ENCODE peak calls at places on chromosomes 1 and 21, in four cellular contexts. A, K, Q and N are unnamed samples.

GRCh38 chr1:226638608-226639007 is 90.0 kb downstream of the STUM start:
- DNase-seq in K (no peak), Q (no peak), A (no peak), N (peak; percentile 5)

GRCh38 chr1:7230121-7230895 is 445.1 kb downstream of the CAMTA1 start:
- DNase-seq in Q (no peak), K (no peak), A (no peak), N (no peak)

GRCh38 chr1:46180082-46180616 is 3.9 kb upstream of the P3R3URF start:
- DNase-seq in A (peak; percentile 36), K (no peak), Q (peak; percentile 46), N (no peak)

GRCh38 chr1:224873645-224874369 is 55.7 kb upstream of the DNAH14 start:
- DNase-seq in Q (no peak), A (peak; percentile 37), K (no peak), N (no peak)

GRCh38 chr1:84398175-84398574 is at the start of gene DNASE2B:
- DNase-seq in Q (no peak), A (no peak), K (no peak), N (no peak)

GRCh38 chr1:10909697-10910489 is 102.6 kb upstream of the TARDBP start:
- DNase-seq in K (no peak), A (peak; percentile 28), Q (peak; percentile 73), N (no peak)

GRCh38 chr1:29123871-29124365 is at the start of gene TMEM200B:
- DNase-seq in K (no peak), A (no peak), Q (no peak), N (no peak)

GRCh38 chr1:165403835-165404482 is 41.0 kb downstream of the RXRG start:
- DNase-seq in K (peak; percentile 12), A (peak; percentile 58), Q (peak; percentile 22), N (peak; percentile 42)

GRCh38 chr1:22500476-22500875 is 48.8 kb downstream of the ZBTB40 start:
- DNase-seq in A (no peak), K (peak; percentile 35), Q (no peak), N (no peak)

GRCh38 chr21:15444118-15444960 is 285.4 kb upstream of the USP25 start:
- DNase-seq in A (peak; percentile 98), Q (no peak), K (no peak), N (no peak)

GRCh38 chr1:154807048-154807591 is 63.0 kb downstream of the KCNN3 start:
- DNase-seq in K (no peak), A (no peak), Q (peak; percentile 66), N (no peak)

GRCh38 chr1:91596474-91596873 is 95.8 kb downstream of the CDC7 start:
- DNase-seq in K (peak; percentile 44), A (no peak), Q (no peak), N (no peak)

GRCh38 chr1:30908886-30909777 is 574 bp upstream of the SDC3 start:
- DNase-seq in Q (no peak), A (no peak), K (no peak), N (no peak)

GRCh38 chr1:14881775-14882672 is 271.5 kb upstream of the TMEM51 start:
- DNase-seq in Q (peak; percentile 88), A (no peak), K (no peak), N (no peak)

GRCh38 chr1:30137001-30137400 is 586.4 kb downstream of the MATN1 start:
- DNase-seq in Q (no peak), K (no peak), A (no peak), N (no peak)

GRCh38 chr1:10522324-10522860 is 47.6 kb downstream of the PEX14 start:
- DNase-seq in A (no peak), Q (no peak), K (no peak), N (peak; percentile 13)

GRCh38 chr1:162689745-162690671 is 57.7 kb downstream of the DDR2 start:
- DNase-seq in Q (no peak), A (no peak), K (no peak), N (no peak)

GRCh38 chr1:186987065-186987464 is 158.3 kb downstream of the PLA2G4A start:
- DNase-seq in K (no peak), Q (no peak), A (no peak), N (no peak)

GRCh38 chr1:28553229-28553930 is 495 bp downstream of the TRNAU1AP start:
- DNase-seq in K (peak; percentile 34), A (no peak), Q (peak; percentile 59), N (peak; percentile 65)

GRCh38 chr1:84573481-84573966 is 716 bp downstream of the CTBS start:
- DNase-seq in A (no peak), K (peak; percentile 1), Q (peak; percentile 5), N (no peak)

GRCh38 chr1:3409737-3410434 is 44.6 kb upstream of the ARHGEF16 start:
- DNase-seq in A (peak; percentile 58), K (peak; percentile 54), Q (no peak), N (peak; percentile 77)

GRCh38 chr1:155158991-155159390 is 14.1 kb downstream of the KRTCAP2 start:
- DNase-seq in K (no peak), Q (no peak), A (no peak), N (no peak)

GRCh38 chr1:65434760-65435159 is 14.3 kb downstream of the LEPR start:
- DNase-seq in A (no peak), Q (no peak), K (no peak), N (no peak)

GRCh38 chr1:44031900-44032817 is 897 bp upstream of the SLC6A9 start:
- DNase-seq in Q (no peak), A (no peak), K (no peak), N (no peak)

GRCh38 chr1:197356723-197357533 is 88.9 kb downstream of the CRB1 start:
- DNase-seq in K (peak; percentile 38), A (peak; percentile 32), Q (peak; percentile 51), N (no peak)

GRCh38 chr1:115355069-115355468 is 17.0 kb upstream of the NGF start:
- DNase-seq in A (peak; percentile 27), Q (no peak), K (no peak), N (no peak)

GRCh38 chr1:6005276-6005917 is 13.2 kb upstream of the NPHP4 start:
- DNase-seq in K (no peak), A (no peak), Q (no peak), N (no peak)

GRCh38 chr21:31397939-31398338 is 53.9 kb upstream of the TIAM1 start:
- DNase-seq in A (no peak), K (no peak), Q (peak; percentile 81), N (no peak)

GRCh38 chr1:235417101-235417697 is 50.0 kb downstream of the TBCE start:
- DNase-seq in A (peak; percentile 60), K (peak; percentile 88), Q (peak; percentile 59), N (peak; percentile 86)

GRCh38 chr1:179775009-179775408 is 31.9 kb downstream of the FAM163A start:
- DNase-seq in A (peak; percentile 16), K (no peak), Q (no peak), N (no peak)

GRCh38 chr1:220803401-220804201 is 16.9 kb downstream of the MTARC1 start:
- DNase-seq in A (peak; percentile 25), K (peak; percentile 48), Q (peak; percentile 18), N (no peak)

GRCh38 chr1:63575340-63575826 is 17.8 kb upstream of the PGM1 start:
- DNase-seq in A (no peak), Q (peak; percentile 41), K (no peak), N (no peak)

GRCh38 chr1:37724575-37724974 is 32.3 kb downstream of the CDCA8 start:
- DNase-seq in K (no peak), Q (no peak), A (no peak), N (no peak)
- H3K4me3 ChIP-seq in K (no peak overlapping the region), Q (no peak overlapping the region), A (no peak overlapping the region), N (no peak overlapping the region)

GRCh38 chr21:38924954-38925353 is 119.2 kb downstream of the ETS2 start:
- DNase-seq in A (no peak), K (no peak), Q (no peak), N (no peak)

GRCh38 chr21:38929137-38929536 is 123.4 kb downstream of the ETS2 start:
- DNase-seq in A (no peak), K (no peak), Q (no peak), N (no peak)

GRCh38 chr21:38922474-38922873 is 116.7 kb downstream of the ETS2 start:
- DNase-seq in Q (no peak), K (no peak), A (no peak), N (no peak)

GRCh38 chr21:38927776-38928175 is 122.0 kb downstream of the ETS2 start:
- DNase-seq in Q (no peak), K (no peak), A (no peak), N (no peak)

DNA sequence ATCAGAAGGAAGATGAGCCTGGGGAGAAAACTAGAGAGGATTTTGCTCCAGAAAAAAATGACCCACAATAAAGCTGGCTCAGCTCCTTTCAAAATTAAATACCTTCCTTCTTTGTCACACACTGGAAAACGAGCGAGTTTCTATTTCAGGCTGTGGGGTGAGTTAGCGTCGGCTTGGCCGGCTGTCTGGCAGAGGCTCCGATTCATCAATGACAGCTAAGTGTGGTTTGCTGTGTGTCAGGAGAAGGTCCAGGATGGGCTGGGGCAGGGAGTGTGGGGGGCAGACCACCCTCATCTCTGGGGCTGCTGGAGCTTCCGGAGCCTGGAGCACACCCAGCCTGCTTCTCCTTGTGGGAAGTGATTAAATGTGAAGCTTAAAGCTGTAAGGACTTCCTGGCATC is 120.2 kb downstream of the ETS2 start:
- DNase-seq in A (no peak), Q (no peak), K (peak; percentile 82), N (peak; percentile 88)
- H3K27ac ChIP-seq in A (no peak overlapping the region), Q (no peak overlapping the region), K (no peak overlapping the region), N (peak overlapping the region; percentile 94)

DNA sequence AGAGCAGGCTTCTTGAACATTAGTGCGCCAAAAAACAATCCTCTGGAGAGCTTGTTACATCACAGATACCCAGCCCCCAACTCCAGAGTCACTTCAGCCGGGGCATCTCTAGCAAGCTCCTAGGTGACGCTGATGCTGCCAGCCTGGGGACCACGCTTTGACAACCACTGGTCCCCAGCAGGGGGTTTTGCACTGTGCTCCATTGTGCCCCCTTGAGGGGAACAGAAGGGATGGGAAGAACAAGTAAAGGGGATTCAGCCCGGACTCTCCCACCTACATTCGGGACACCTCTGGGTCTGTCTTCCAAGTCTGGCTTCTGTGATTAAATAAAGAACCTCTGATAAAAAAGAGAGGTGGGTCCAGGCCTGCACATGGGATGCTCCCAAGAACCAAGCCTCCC is 60.4 kb downstream of the ATP5PO start:
- DNase-seq in Q (peak; percentile 4), A (peak; percentile 23), K (no peak), N (no peak)
- TF ChIP-seq CTCF in Q (peak; percentile 69), A (no peak), K (peak; percentile 40), N (no peak)

GRCh38 chr1:27179373-27179772 is 24.4 kb upstream of the SLC9A1 start:
- DNase-seq in K (no peak), Q (no peak), A (no peak), N (no peak)

GRCh38 chr1:27176954-27177353 is 22.0 kb upstream of the SLC9A1 start:
- DNase-seq in Q (no peak), K (no peak), A (no peak), N (no peak)

GRCh38 chr1:27180037-27180436 is 25.1 kb upstream of the SLC9A1 start:
- DNase-seq in A (no peak), Q (no peak), K (no peak), N (no peak)

GRCh38 chr1:27176323-27176722 is 21.4 kb upstream of the SLC9A1 start:
- DNase-seq in Q (no peak), K (no peak), A (no peak), N (no peak)
- H3K4me3 ChIP-seq in Q (no peak overlapping the region), K (no peak overlapping the region), A (no peak overlapping the region), N (no peak overlapping the region)

GRCh38 chr1:203661572-203661971 is 34.9 kb downstream of the ATP2B4 start:
- DNase-seq in A (peak; percentile 55), K (no peak), Q (no peak), N (no peak)

GRCh38 chr1:203660069-203660468 is 33.4 kb downstream of the ATP2B4 start:
- DNase-seq in Q (no peak), K (no peak), A (no peak), N (no peak)

GRCh38 chr1:203662821-203663220 is 36.2 kb downstream of the ATP2B4 start:
- DNase-seq in Q (no peak), K (no peak), A (no peak), N (no peak)

GRCh38 chr1:203663294-203663693 is 36.7 kb downstream of the ATP2B4 start:
- DNase-seq in K (peak; percentile 96), A (no peak), Q (no peak), N (no peak)

GRCh38 chr1:203660931-203661484 is 34.4 kb downstream of the ATP2B4 start:
- DNase-seq in Q (no peak), A (no peak), K (no peak), N (no peak)
- H3K27ac ChIP-seq in Q (no peak overlapping the region), A (no peak overlapping the region), K (no peak overlapping the region), N (no peak overlapping the region)